ENCODE peak calls at places on chromosomes 16 and 17, in five cellular contexts. One of them, this sample, is unnamed.

GRCh38 chr16:73056911-73057310 is 9.0 kb upstream of the ZFHX3 start:
- DNase-seq in PC-3: peak; percentile 26
- DNase-seq in MM.1S: no peak
- DNase-seq in GM23248: no peak
- DNase-seq in neural progenitor cell: no peak
- DNase-seq in this sample: peak; percentile 10

GRCh38 chr16:70778901-70779309 is 22.1 kb downstream of the VAC14 start:
- DNase-seq in PC-3: peak; percentile 72
- DNase-seq in MM.1S: no peak
- DNase-seq in GM23248: peak; percentile 90
- DNase-seq in neural progenitor cell: peak; percentile 92
- DNase-seq in this sample: peak; percentile 88

GRCh38 chr17:47120521-47121095 is 68.5 kb downstream of the CDC27 start:
- DNase-seq in PC-3: no peak
- DNase-seq in MM.1S: no peak
- DNase-seq in GM23248: peak; percentile 95
- DNase-seq in neural progenitor cell: no peak
- DNase-seq in this sample: no peak

GRCh38 chr16:89696598-89697128 is 4.8 kb downstream of the SPATA2L start:
- DNase-seq in PC-3: no peak
- DNase-seq in MM.1S: peak; percentile 13
- DNase-seq in GM23248: no peak
- DNase-seq in neural progenitor cell: no peak
- DNase-seq in this sample: peak; percentile 8

GRCh38 chr16:54430491-54431030 is 144.0 kb upstream of the IRX3 start:
- DNase-seq in PC-3: peak; percentile 6
- DNase-seq in MM.1S: no peak
- DNase-seq in GM23248: peak; percentile 93
- DNase-seq in neural progenitor cell: peak; percentile 87
- DNase-seq in this sample: peak; percentile 31

GRCh38 chr17:76153640-76154039 is 12.6 kb upstream of the FOXJ1 start:
- DNase-seq in PC-3: no peak
- DNase-seq in MM.1S: no peak
- DNase-seq in GM23248: peak; percentile 45
- DNase-seq in neural progenitor cell: peak; percentile 57
- DNase-seq in this sample: no peak

GRCh38 chr17:77736207-77736600 is 222.3 kb upstream of the TNRC6C start:
- DNase-seq in PC-3: no peak
- DNase-seq in MM.1S: no peak
- DNase-seq in GM23248: peak; percentile 19
- DNase-seq in neural progenitor cell: peak; percentile 38
- DNase-seq in this sample: no peak

GRCh38 chr17:74480290-74480689 is 13.9 kb downstream of the CD300A start:
- DNase-seq in PC-3: no peak
- DNase-seq in MM.1S: no peak
- DNase-seq in GM23248: no peak
- DNase-seq in neural progenitor cell: no peak
- DNase-seq in this sample: no peak

GRCh38 chr16:2237552-2238395 is 1.5 kb downstream of the DNASE1L2 start:
- DNase-seq in PC-3: no peak
- DNase-seq in MM.1S: no peak
- DNase-seq in GM23248: no peak
- DNase-seq in neural progenitor cell: peak; percentile 52
- DNase-seq in this sample: no peak

GRCh38 chr16:46859719-46860152 is 24.4 kb upstream of the GPT2 start:
- DNase-seq in PC-3: peak; percentile 88
- DNase-seq in MM.1S: no peak
- DNase-seq in GM23248: peak; percentile 97
- DNase-seq in neural progenitor cell: no peak
- DNase-seq in this sample: peak; percentile 56

GRCh38 chr16:14284930-14285541 is 213.9 kb downstream of the MRTFB start:
- DNase-seq in PC-3: peak; percentile 60
- DNase-seq in MM.1S: peak; percentile 81
- DNase-seq in GM23248: peak; percentile 86
- DNase-seq in neural progenitor cell: peak; percentile 86
- DNase-seq in this sample: peak; percentile 77

GRCh38 chr17:33335491-33336173 is 42.5 kb upstream of the ASIC2 start:
- DNase-seq in PC-3: no peak
- DNase-seq in MM.1S: no peak
- DNase-seq in GM23248: peak; percentile 8
- DNase-seq in neural progenitor cell: peak; percentile 61
- DNase-seq in this sample: no peak

GRCh38 chr17:59160203-59161025 is 4.9 kb downstream of the PRR11 start:
- DNase-seq in PC-3: no peak
- DNase-seq in MM.1S: peak; percentile 45
- DNase-seq in GM23248: no peak
- DNase-seq in neural progenitor cell: no peak
- DNase-seq in this sample: no peak

GRCh38 chr17:18344021-18344420 is 19.3 kb downstream of the SHMT1 start:
- DNase-seq in PC-3: no peak
- DNase-seq in MM.1S: peak; percentile 84
- DNase-seq in GM23248: no peak
- DNase-seq in neural progenitor cell: no peak
- DNase-seq in this sample: no peak

GRCh38 chr17:45131616-45132301 is 556 bp downstream of the PLCD3 start:
- DNase-seq in PC-3: peak; percentile 59
- DNase-seq in MM.1S: no peak
- DNase-seq in GM23248: peak; percentile 56
- DNase-seq in neural progenitor cell: peak; percentile 82
- DNase-seq in this sample: peak; percentile 75

GRCh38 chr17:67107811-67108210 is 63.5 kb downstream of the CACNG1 start:
- DNase-seq in PC-3: no peak
- DNase-seq in MM.1S: no peak
- DNase-seq in GM23248: no peak
- DNase-seq in neural progenitor cell: no peak
- DNase-seq in this sample: no peak

GRCh38 chr17:79429864-79430494 is 180.9 kb downstream of the RBFOX3 start:
- DNase-seq in PC-3: no peak
- DNase-seq in MM.1S: no peak
- DNase-seq in GM23248: no peak
- DNase-seq in neural progenitor cell: no peak
- DNase-seq in this sample: no peak

GRCh38 chr16:31250782-31251384 is 8.9 kb upstream of the ITGAM start:
- DNase-seq in PC-3: no peak
- DNase-seq in MM.1S: no peak
- DNase-seq in GM23248: no peak
- DNase-seq in neural progenitor cell: no peak
- DNase-seq in this sample: no peak

GRCh38 chr16:9534759-9535158 is 443.3 kb downstream of the HAPSTR1 start:
- DNase-seq in PC-3: no peak
- DNase-seq in MM.1S: no peak
- DNase-seq in GM23248: no peak
- DNase-seq in neural progenitor cell: no peak
- DNase-seq in this sample: no peak
- TF ChIP-seq EZH2 in PC-3: no peak
- TF ChIP-seq EZH2 in MM.1S: no peak
- TF ChIP-seq EZH2 in GM23248: no peak
- TF ChIP-seq EZH2 in neural progenitor cell: no peak
- TF ChIP-seq EZH2 in this sample: no peak

DNA sequence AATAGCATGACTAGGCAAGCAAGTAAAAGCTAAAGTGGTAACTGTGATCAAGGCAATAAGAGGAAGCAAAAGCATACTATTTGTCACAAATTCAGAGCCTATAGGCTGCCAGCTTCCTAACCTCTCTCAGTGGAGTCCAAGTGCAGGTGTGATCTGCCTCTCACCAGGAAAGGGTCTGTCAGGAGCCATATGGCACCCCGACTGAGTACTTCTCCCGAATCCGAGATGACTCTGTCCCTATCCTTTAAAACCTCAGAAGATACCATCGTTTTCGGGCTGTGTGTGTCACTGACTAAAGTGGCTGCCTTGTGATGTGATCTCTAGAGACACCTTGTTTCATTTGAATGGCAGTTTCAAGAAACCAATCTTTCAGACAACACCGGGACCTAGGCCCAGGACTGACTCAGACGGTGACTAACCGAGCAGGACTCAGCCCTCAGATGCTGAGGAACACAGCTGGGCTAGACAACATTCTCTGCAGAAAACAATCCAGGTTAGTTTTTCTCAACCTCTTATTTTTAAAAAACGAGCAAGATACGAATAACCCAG is 63.6 kb downstream of the SMG6 start:
- DNase-seq in PC-3: peak; percentile 81
- DNase-seq in MM.1S: peak; percentile 66
- DNase-seq in GM23248: peak; percentile 95
- DNase-seq in neural progenitor cell: no peak
- DNase-seq in this sample: no peak
- TF ChIP-seq EZH2phosphoT487 in PC-3: no peak
- TF ChIP-seq EZH2phosphoT487 in MM.1S: no peak
- TF ChIP-seq EZH2phosphoT487 in GM23248: no peak
- TF ChIP-seq EZH2phosphoT487 in neural progenitor cell: no peak
- TF ChIP-seq EZH2phosphoT487 in this sample: no peak

GRCh38 chr17:48627242-48627597 is 1.1 kb upstream of the HOXB9 start:
- DNase-seq in PC-3: no peak
- DNase-seq in MM.1S: no peak
- DNase-seq in GM23248: no peak
- DNase-seq in neural progenitor cell: no peak
- DNase-seq in this sample: no peak

GRCh38 chr17:48627625-48628510 is 1.7 kb upstream of the HOXB9 start:
- DNase-seq in PC-3: no peak
- DNase-seq in MM.1S: no peak
- DNase-seq in GM23248: no peak
- DNase-seq in neural progenitor cell: no peak
- DNase-seq in this sample: no peak

GRCh38 chr17:48626202-48626469 is at the start of gene HOXB9:
- DNase-seq in PC-3: no peak
- DNase-seq in MM.1S: no peak
- DNase-seq in GM23248: no peak
- DNase-seq in neural progenitor cell: no peak
- DNase-seq in this sample: no peak

GRCh38 chr17:48625502-48626201 is 506 bp downstream of the HOXB9 start:
- DNase-seq in PC-3: peak; percentile 77
- DNase-seq in MM.1S: peak; percentile 72
- DNase-seq in GM23248: peak; percentile 55
- DNase-seq in neural progenitor cell: peak; percentile 63
- DNase-seq in this sample: peak; percentile 66

GRCh38 chr17:48626470-48627241 is 498 bp upstream of the HOXB9 start:
- DNase-seq in PC-3: peak; percentile 65
- DNase-seq in MM.1S: no peak
- DNase-seq in GM23248: peak; percentile 51
- DNase-seq in neural progenitor cell: peak; percentile 52
- DNase-seq in this sample: peak; percentile 72
- TF ChIP-seq EZH2 in PC-3: peak; percentile 68
- TF ChIP-seq EZH2 in MM.1S: no peak
- TF ChIP-seq EZH2 in GM23248: no peak
- TF ChIP-seq EZH2 in neural progenitor cell: peak; percentile 83
- TF ChIP-seq EZH2 in this sample: peak; percentile 26

GRCh38 chr17:81636505-81637288 is at the start of the genes NPLOC4 and TSPAN10:
- DNase-seq in PC-3: peak; percentile 88
- DNase-seq in MM.1S: peak; percentile 82
- DNase-seq in GM23248: peak; percentile 93
- DNase-seq in neural progenitor cell: peak; percentile 95
- DNase-seq in this sample: peak; percentile 95
- TF ChIP-seq EZH2phosphoT487 in PC-3: no peak
- TF ChIP-seq EZH2phosphoT487 in MM.1S: no peak
- TF ChIP-seq EZH2phosphoT487 in GM23248: no peak
- TF ChIP-seq EZH2phosphoT487 in neural progenitor cell: no peak
- TF ChIP-seq EZH2phosphoT487 in this sample: no peak

DNA sequence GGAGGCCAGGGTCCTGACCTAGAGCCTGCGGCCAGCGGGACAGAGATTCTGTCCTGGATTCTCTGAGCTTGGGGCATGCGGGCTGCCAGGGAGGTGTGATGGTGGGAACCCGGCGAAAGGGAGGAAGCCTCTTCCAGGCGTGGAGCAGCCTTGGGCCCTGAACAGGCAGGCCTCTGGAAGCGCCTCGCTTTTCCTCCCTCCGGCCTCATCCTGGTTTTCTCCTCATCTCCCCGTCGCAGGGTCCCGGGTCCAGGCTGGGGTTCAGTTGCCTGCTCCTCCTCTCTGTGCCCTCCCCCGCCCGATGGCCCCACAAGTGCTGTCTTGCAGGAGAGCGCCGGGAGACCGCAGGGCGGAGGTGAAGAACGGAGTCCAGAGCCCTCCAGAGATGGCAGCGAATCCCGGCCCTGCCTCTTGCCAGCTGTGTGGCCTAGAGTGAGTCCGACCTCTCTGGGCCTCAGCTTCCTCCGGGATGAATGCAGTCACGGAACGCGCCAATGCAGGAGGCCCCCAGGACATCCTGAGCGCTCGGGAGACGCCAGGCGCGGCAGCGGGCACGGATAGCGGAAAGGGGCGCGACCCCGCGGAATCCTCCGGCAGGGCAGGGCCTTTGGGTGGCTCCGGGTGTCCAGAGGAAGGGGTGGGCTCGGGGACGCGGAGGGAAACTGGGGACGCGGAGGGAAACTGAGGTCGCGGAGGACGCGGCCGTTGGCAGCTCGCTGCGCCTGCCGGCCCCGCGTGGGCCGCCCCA is 553 bp upstream of the RAB11FIP4 start:
- DNase-seq in PC-3: no peak
- DNase-seq in MM.1S: no peak
- DNase-seq in GM23248: peak; percentile 11
- DNase-seq in neural progenitor cell: peak; percentile 37
- DNase-seq in this sample: no peak
- TF ChIP-seq EZH2 in PC-3: no peak
- TF ChIP-seq EZH2 in MM.1S: no peak
- TF ChIP-seq EZH2 in GM23248: peak; percentile 49
- TF ChIP-seq EZH2 in neural progenitor cell: peak; percentile 57
- TF ChIP-seq EZH2 in this sample: no peak